ENCODE peak calls at places on chromosomes 11 and 22, in eight cellular contexts. One of them, this sample, is unnamed.

GRCh38 chr22:37219534-37219933 is 7.3 kb upstream of the SSTR3 start:
- DNase-seq in effector memory CD4-positive, alpha-beta T cell: no peak
- DNase-seq in mesendoderm: no peak
- DNase-seq in left ventricle myocardium inferior: no peak
- DNase-seq in GM23248: no peak
- DNase-seq in heart right ventricle: no peak
- DNase-seq in mesenchymal stem cell: no peak
- DNase-seq in esophagus squamous epithelium: no peak
- DNase-seq in this sample: peak; percentile 34

GRCh38 chr11:23010790-23011340 is 150.6 kb upstream of the CCDC179 start:
- DNase-seq in effector memory CD4-positive, alpha-beta T cell: no peak
- DNase-seq in esophagus squamous epithelium: no peak
- DNase-seq in mesenchymal stem cell: no peak
- DNase-seq in mesendoderm: no peak
- DNase-seq in GM23248: no peak
- DNase-seq in left ventricle myocardium inferior: no peak
- DNase-seq in heart right ventricle: no peak
- DNase-seq in this sample: no peak

GRCh38 chr11:15291885-15292284 is 177.2 kb downstream of the INSC start:
- DNase-seq in GM23248: peak; percentile 8
- DNase-seq in mesendoderm: no peak
- DNase-seq in left ventricle myocardium inferior: peak; percentile 43
- DNase-seq in heart right ventricle: peak; percentile 18
- DNase-seq in mesenchymal stem cell: no peak
- DNase-seq in esophagus squamous epithelium: no peak
- DNase-seq in effector memory CD4-positive, alpha-beta T cell: no peak
- DNase-seq in this sample: no peak

GRCh38 chr11:124402326-124402922 is 3.6 kb upstream of the OR8B3 start:
- DNase-seq in GM23248: peak; percentile 93
- DNase-seq in esophagus squamous epithelium: no peak
- DNase-seq in mesenchymal stem cell: peak; percentile 88
- DNase-seq in effector memory CD4-positive, alpha-beta T cell: no peak
- DNase-seq in heart right ventricle: peak; percentile 67
- DNase-seq in mesendoderm: peak; percentile 85
- DNase-seq in left ventricle myocardium inferior: peak; percentile 16
- DNase-seq in this sample: peak; percentile 21

GRCh38 chr11:111000400-111001090 is 245.0 kb upstream of the POU2AF2 start:
- DNase-seq in heart right ventricle: no peak
- DNase-seq in GM23248: peak; percentile 57
- DNase-seq in esophagus squamous epithelium: no peak
- DNase-seq in mesendoderm: peak; percentile 43
- DNase-seq in left ventricle myocardium inferior: no peak
- DNase-seq in mesenchymal stem cell: no peak
- DNase-seq in effector memory CD4-positive, alpha-beta T cell: no peak
- DNase-seq in this sample: no peak

GRCh38 chr11:59102259-59102765 is 4.7 kb upstream of the FAM111B start:
- DNase-seq in left ventricle myocardium inferior: peak; percentile 25
- DNase-seq in GM23248: peak; percentile 62
- DNase-seq in effector memory CD4-positive, alpha-beta T cell: peak; percentile 18
- DNase-seq in mesenchymal stem cell: peak; percentile 63
- DNase-seq in heart right ventricle: peak; percentile 21
- DNase-seq in mesendoderm: peak; percentile 93
- DNase-seq in esophagus squamous epithelium: no peak
- DNase-seq in this sample: peak; percentile 31

GRCh38 chr11:66591175-66591574 is 1.7 kb downstream of the CCDC87 start:
- DNase-seq in mesenchymal stem cell: no peak
- DNase-seq in left ventricle myocardium inferior: no peak
- DNase-seq in effector memory CD4-positive, alpha-beta T cell: no peak
- DNase-seq in esophagus squamous epithelium: no peak
- DNase-seq in GM23248: no peak
- DNase-seq in heart right ventricle: no peak
- DNase-seq in mesendoderm: no peak
- DNase-seq in this sample: no peak

GRCh38 chr11:124867700-124868099 is 2.5 kb downstream of the ROBO3 start:
- DNase-seq in heart right ventricle: no peak
- DNase-seq in effector memory CD4-positive, alpha-beta T cell: no peak
- DNase-seq in mesenchymal stem cell: peak; percentile 45
- DNase-seq in GM23248: peak; percentile 60
- DNase-seq in mesendoderm: peak; percentile 62
- DNase-seq in left ventricle myocardium inferior: no peak
- DNase-seq in esophagus squamous epithelium: no peak
- DNase-seq in this sample: no peak

GRCh38 chr22:42444060-42444904 is 12.1 kb upstream of the NFAM1 start:
- DNase-seq in mesenchymal stem cell: peak; percentile 93
- DNase-seq in heart right ventricle: peak; percentile 83
- DNase-seq in GM23248: peak; percentile 87
- DNase-seq in left ventricle myocardium inferior: peak; percentile 86
- DNase-seq in effector memory CD4-positive, alpha-beta T cell: peak; percentile 48
- DNase-seq in mesendoderm: peak; percentile 96
- DNase-seq in esophagus squamous epithelium: no peak
- DNase-seq in this sample: peak; percentile 85

GRCh38 chr11:113875414-113876073 is at the start of gene USP28:
- DNase-seq in mesenchymal stem cell: peak; percentile 94
- DNase-seq in effector memory CD4-positive, alpha-beta T cell: peak; percentile 62
- DNase-seq in mesendoderm: peak; percentile 97
- DNase-seq in esophagus squamous epithelium: peak; percentile 51
- DNase-seq in GM23248: peak; percentile 99
- DNase-seq in left ventricle myocardium inferior: peak; percentile 98
- DNase-seq in heart right ventricle: peak; percentile 97
- DNase-seq in this sample: peak; percentile 71

GRCh38 chr11:32071811-32072210 is 19.1 kb upstream of the RCN1 start:
- DNase-seq in left ventricle myocardium inferior: no peak
- DNase-seq in esophagus squamous epithelium: no peak
- DNase-seq in GM23248: peak; percentile 83
- DNase-seq in effector memory CD4-positive, alpha-beta T cell: no peak
- DNase-seq in mesenchymal stem cell: peak; percentile 66
- DNase-seq in heart right ventricle: no peak
- DNase-seq in mesendoderm: peak; percentile 54
- DNase-seq in this sample: no peak

GRCh38 chr11:16813141-16813540 is 74.7 kb downstream of the C11orf58 start:
- DNase-seq in esophagus squamous epithelium: no peak
- DNase-seq in GM23248: no peak
- DNase-seq in mesendoderm: no peak
- DNase-seq in heart right ventricle: no peak
- DNase-seq in effector memory CD4-positive, alpha-beta T cell: no peak
- DNase-seq in left ventricle myocardium inferior: no peak
- DNase-seq in mesenchymal stem cell: no peak
- DNase-seq in this sample: no peak

GRCh38 chr11:16811136-16812020 is 72.9 kb downstream of the C11orf58 start:
- DNase-seq in heart right ventricle: no peak
- DNase-seq in esophagus squamous epithelium: no peak
- DNase-seq in mesenchymal stem cell: no peak
- DNase-seq in GM23248: no peak
- DNase-seq in mesendoderm: no peak
- DNase-seq in left ventricle myocardium inferior: no peak
- DNase-seq in effector memory CD4-positive, alpha-beta T cell: no peak
- DNase-seq in this sample: no peak

GRCh38 chr11:16809901-16810668 is 71.6 kb downstream of the C11orf58 start:
- DNase-seq in esophagus squamous epithelium: no peak
- DNase-seq in mesendoderm: no peak
- DNase-seq in mesenchymal stem cell: no peak
- DNase-seq in effector memory CD4-positive, alpha-beta T cell: no peak
- DNase-seq in left ventricle myocardium inferior: peak; percentile 58
- DNase-seq in heart right ventricle: peak; percentile 79
- DNase-seq in GM23248: peak; percentile 79
- DNase-seq in this sample: no peak

GRCh38 chr11:16814410-16815046 is 76.1 kb downstream of the C11orf58 start:
- DNase-seq in mesendoderm: no peak
- DNase-seq in effector memory CD4-positive, alpha-beta T cell: no peak
- DNase-seq in left ventricle myocardium inferior: no peak
- DNase-seq in mesenchymal stem cell: no peak
- DNase-seq in esophagus squamous epithelium: no peak
- DNase-seq in heart right ventricle: no peak
- DNase-seq in GM23248: no peak
- DNase-seq in this sample: no peak

DNA sequence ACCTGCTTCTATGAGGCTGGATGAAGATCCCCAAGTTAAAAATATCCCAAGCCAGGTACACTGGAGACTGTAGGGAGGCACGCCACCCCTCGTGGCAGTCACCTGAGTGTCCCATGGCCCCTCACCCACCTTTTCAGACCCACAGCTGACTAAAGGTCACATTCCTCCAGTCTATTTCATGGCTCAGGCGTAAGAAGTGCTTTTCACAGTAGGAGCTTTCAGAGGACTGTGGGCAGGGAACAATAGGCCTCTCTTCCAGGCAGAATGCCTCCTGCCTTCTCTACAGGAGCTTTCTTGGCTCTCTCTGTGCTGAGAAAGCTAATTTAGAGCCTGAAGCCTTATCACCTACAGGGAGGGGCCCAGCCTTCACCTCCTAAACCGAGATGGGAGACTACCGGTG is 73.8 kb downstream of the C11orf58 start:
- DNase-seq in heart right ventricle: no peak
- DNase-seq in left ventricle myocardium inferior: no peak
- DNase-seq in mesendoderm: peak; percentile 66
- DNase-seq in effector memory CD4-positive, alpha-beta T cell: no peak
- DNase-seq in GM23248: no peak
- DNase-seq in mesenchymal stem cell: no peak
- DNase-seq in esophagus squamous epithelium: no peak
- DNase-seq in this sample: no peak
- H3K27ac ChIP-seq in heart right ventricle: peak overlapping the region; percentile 34
- H3K27ac ChIP-seq in left ventricle myocardium inferior: peak overlapping the region; percentile 33
- H3K27ac ChIP-seq in mesendoderm: peak overlapping the region; percentile 20
- H3K27ac ChIP-seq in effector memory CD4-positive, alpha-beta T cell: no peak overlapping the region
- H3K27ac ChIP-seq in GM23248: no peak overlapping the region
- H3K27ac ChIP-seq in mesenchymal stem cell: no peak overlapping the region
- H3K27ac ChIP-seq in esophagus squamous epithelium: no peak overlapping the region
- H3K27ac ChIP-seq in this sample: no peak overlapping the region

GRCh38 chr11:92061648-92062047 is 163.0 kb upstream of the FAT3 start:
- DNase-seq in GM23248: no peak
- DNase-seq in heart right ventricle: no peak
- DNase-seq in mesendoderm: no peak
- DNase-seq in left ventricle myocardium inferior: no peak
- DNase-seq in esophagus squamous epithelium: no peak
- DNase-seq in effector memory CD4-positive, alpha-beta T cell: no peak
- DNase-seq in mesenchymal stem cell: no peak
- DNase-seq in this sample: no peak
- H3K4me3 ChIP-seq in GM23248: no peak overlapping the region
- H3K4me3 ChIP-seq in heart right ventricle: no peak overlapping the region
- H3K4me3 ChIP-seq in mesendoderm: no peak overlapping the region
- H3K4me3 ChIP-seq in left ventricle myocardium inferior: no peak overlapping the region
- H3K4me3 ChIP-seq in esophagus squamous epithelium: no peak overlapping the region
- H3K4me3 ChIP-seq in effector memory CD4-positive, alpha-beta T cell: no peak overlapping the region
- H3K4me3 ChIP-seq in mesenchymal stem cell: no peak overlapping the region
- H3K4me3 ChIP-seq in this sample: no peak overlapping the region

DNA sequence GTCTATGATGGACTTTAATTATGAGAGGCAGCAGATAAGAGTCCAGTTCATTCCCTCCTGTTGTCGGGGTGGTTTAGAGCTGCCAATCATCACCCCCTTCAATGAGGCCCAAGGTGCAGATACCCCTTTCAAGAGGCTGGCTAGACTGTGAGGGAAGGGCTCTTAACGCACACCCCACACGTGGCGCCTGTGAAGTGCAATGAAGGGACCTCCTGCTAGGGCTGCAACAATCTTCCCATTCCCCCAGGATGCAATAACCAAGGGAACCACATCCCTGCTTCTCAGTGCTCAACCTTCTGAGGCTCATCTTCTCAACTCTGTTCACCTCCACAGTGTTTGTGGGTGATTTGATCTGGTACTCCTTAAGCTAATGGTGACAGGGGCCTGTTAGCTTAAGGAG is 19.0 kb downstream of the TENM4 start:
- DNase-seq in effector memory CD4-positive, alpha-beta T cell: no peak
- DNase-seq in left ventricle myocardium inferior: no peak
- DNase-seq in mesenchymal stem cell: no peak
- DNase-seq in GM23248: no peak
- DNase-seq in heart right ventricle: no peak
- DNase-seq in esophagus squamous epithelium: no peak
- DNase-seq in mesendoderm: peak; percentile 72
- DNase-seq in this sample: no peak
- H3K27ac ChIP-seq in effector memory CD4-positive, alpha-beta T cell: no peak overlapping the region
- H3K27ac ChIP-seq in left ventricle myocardium inferior: no peak overlapping the region
- H3K27ac ChIP-seq in mesenchymal stem cell: no peak overlapping the region
- H3K27ac ChIP-seq in GM23248: no peak overlapping the region
- H3K27ac ChIP-seq in heart right ventricle: no peak overlapping the region
- H3K27ac ChIP-seq in esophagus squamous epithelium: no peak overlapping the region
- H3K27ac ChIP-seq in mesendoderm: no peak overlapping the region
- H3K27ac ChIP-seq in this sample: no peak overlapping the region

GRCh38 chr11:112291191-112291590 is 30.5 kb upstream of the PLET1 start:
- DNase-seq in mesenchymal stem cell: no peak
- DNase-seq in esophagus squamous epithelium: no peak
- DNase-seq in effector memory CD4-positive, alpha-beta T cell: no peak
- DNase-seq in mesendoderm: no peak
- DNase-seq in heart right ventricle: no peak
- DNase-seq in GM23248: no peak
- DNase-seq in left ventricle myocardium inferior: no peak
- DNase-seq in this sample: no peak
- H3K4me3 ChIP-seq in mesenchymal stem cell: peak overlapping the region; percentile 88
- H3K4me3 ChIP-seq in esophagus squamous epithelium: peak overlapping the region; percentile 59
- H3K4me3 ChIP-seq in effector memory CD4-positive, alpha-beta T cell: no peak overlapping the region
- H3K4me3 ChIP-seq in mesendoderm: no peak overlapping the region
- H3K4me3 ChIP-seq in heart right ventricle: no peak overlapping the region
- H3K4me3 ChIP-seq in GM23248: peak overlapping the region; percentile 80
- H3K4me3 ChIP-seq in left ventricle myocardium inferior: peak overlapping the region; percentile 78
- H3K4me3 ChIP-seq in this sample: no peak overlapping the region

GRCh38 chr22:27719535-27720227 is 81.9 kb downstream of the MN1 start:
- DNase-seq in GM23248: peak; percentile 39
- DNase-seq in heart right ventricle: peak; percentile 39
- DNase-seq in mesenchymal stem cell: peak; percentile 29
- DNase-seq in left ventricle myocardium inferior: no peak
- DNase-seq in esophagus squamous epithelium: no peak
- DNase-seq in effector memory CD4-positive, alpha-beta T cell: no peak
- DNase-seq in mesendoderm: peak; percentile 78
- DNase-seq in this sample: no peak
- H3K27ac ChIP-seq in GM23248: no peak overlapping the region
- H3K27ac ChIP-seq in heart right ventricle: peak overlapping the region; percentile 80
- H3K27ac ChIP-seq in mesenchymal stem cell: no peak overlapping the region
- H3K27ac ChIP-seq in left ventricle myocardium inferior: peak overlapping the region; percentile 79
- H3K27ac ChIP-seq in esophagus squamous epithelium: peak overlapping the region; percentile 85
- H3K27ac ChIP-seq in effector memory CD4-positive, alpha-beta T cell: no peak overlapping the region
- H3K27ac ChIP-seq in mesendoderm: no peak overlapping the region
- H3K27ac ChIP-seq in this sample: no peak overlapping the region

GRCh38 chr11:803770-804598 is 1.0 kb downstream of the PIDD1 start:
- DNase-seq in effector memory CD4-positive, alpha-beta T cell: no peak
- DNase-seq in left ventricle myocardium inferior: no peak
- DNase-seq in mesenchymal stem cell: peak; percentile 22
- DNase-seq in heart right ventricle: no peak
- DNase-seq in GM23248: no peak
- DNase-seq in mesendoderm: no peak
- DNase-seq in esophagus squamous epithelium: no peak
- DNase-seq in this sample: no peak
- H3K4me3 ChIP-seq in effector memory CD4-positive, alpha-beta T cell: peak overlapping the region; percentile 75
- H3K4me3 ChIP-seq in left ventricle myocardium inferior: peak overlapping the region; percentile 77
- H3K4me3 ChIP-seq in mesenchymal stem cell: peak overlapping the region; percentile 91
- H3K4me3 ChIP-seq in heart right ventricle: no peak overlapping the region
- H3K4me3 ChIP-seq in GM23248: peak overlapping the region; percentile 73
- H3K4me3 ChIP-seq in mesendoderm: no peak overlapping the region
- H3K4me3 ChIP-seq in esophagus squamous epithelium: peak overlapping the region; percentile 77
- H3K4me3 ChIP-seq in this sample: peak overlapping the region; percentile 66

GRCh38 chr11:57302489-57302888 is 22.3 kb downstream of the TNKS1BP1 start:
- DNase-seq in mesenchymal stem cell: no peak
- DNase-seq in heart right ventricle: no peak
- DNase-seq in mesendoderm: no peak
- DNase-seq in esophagus squamous epithelium: no peak
- DNase-seq in left ventricle myocardium inferior: no peak
- DNase-seq in GM23248: no peak
- DNase-seq in effector memory CD4-positive, alpha-beta T cell: no peak
- DNase-seq in this sample: no peak
- H3K27ac ChIP-seq in mesenchymal stem cell: no peak overlapping the region
- H3K27ac ChIP-seq in heart right ventricle: no peak overlapping the region
- H3K27ac ChIP-seq in mesendoderm: no peak overlapping the region
- H3K27ac ChIP-seq in esophagus squamous epithelium: peak overlapping the region; percentile 93
- H3K27ac ChIP-seq in left ventricle myocardium inferior: no peak overlapping the region
- H3K27ac ChIP-seq in GM23248: no peak overlapping the region
- H3K27ac ChIP-seq in effector memory CD4-positive, alpha-beta T cell: no peak overlapping the region
- H3K27ac ChIP-seq in this sample: no peak overlapping the region

This sample was measured in CD4-positive, alpha-beta memory T cell.